ENCODE peak calls at places on chromosomes 3 and 15, in ten cellular contexts. X is tibial nerve, W is stomach, O is heart left ventricle, M is upper lobe of left lung, L is spleen, V is Peyer's patch, G is body of pancreas, N is IMR-90, F is GM12878. D is an unnamed sample.

GRCh38 chr15:57227181-57227580 is 149.1 kb upstream of the CGNL1 start:
- DNase-seq in W (no peak), V (no peak), G (no peak), X (no peak), O (no peak), F (no peak), N (no peak), M (no peak), L (no peak), D (no peak)

GRCh38 chr3:195542261-195542660 is 864 bp downstream of the PPP1R2 start:
- DNase-seq in V (no peak), L (no peak), F (no peak), W (no peak), X (no peak), M (no peak), O (no peak), N (no peak), G (no peak), D (no peak)

GRCh38 chr15:51131596-51132290 is 37.0 kb upstream of the TNFAIP8L3 start:
- DNase-seq in N (no peak), W (no peak), X (no peak), M (no peak), G (no peak), F (no peak), L (no peak), V (no peak), O (no peak), D (no peak)

GRCh38 chr15:101305820-101306255 is 10.8 kb upstream of the SNRPA1 start:
- DNase-seq in V (no peak), X (no peak), M (no peak), W (no peak), G (peak; percentile 4), F (no peak), N (no peak), L (no peak), O (no peak), D (no peak)

GRCh38 chr3:161322781-161323568 is 48.3 kb downstream of the SPTSSB start:
- DNase-seq in X (no peak), M (no peak), F (no peak), W (no peak), O (no peak), L (no peak), N (no peak), G (no peak), V (no peak), D (no peak)

GRCh38 chr3:122893282-122893681 is 98.4 kb downstream of the SLC49A4 start:
- DNase-seq in W (no peak), O (no peak), X (no peak), L (no peak), F (no peak), V (no peak), M (no peak), G (no peak), N (no peak), D (no peak)

GRCh38 chr3:18208856-18209255 is 216.3 kb downstream of the SATB1 start:
- DNase-seq in M (no peak), X (no peak), F (no peak), O (no peak), W (no peak), V (no peak), L (no peak), N (no peak), G (no peak), D (no peak)

GRCh38 chr3:44236485-44236908 is 5.2 kb upstream of the TOPAZ1 start:
- DNase-seq in L (no peak), X (no peak), M (no peak), N (no peak), W (no peak), V (no peak), F (no peak), G (no peak), O (no peak), D (no peak)

DNA sequence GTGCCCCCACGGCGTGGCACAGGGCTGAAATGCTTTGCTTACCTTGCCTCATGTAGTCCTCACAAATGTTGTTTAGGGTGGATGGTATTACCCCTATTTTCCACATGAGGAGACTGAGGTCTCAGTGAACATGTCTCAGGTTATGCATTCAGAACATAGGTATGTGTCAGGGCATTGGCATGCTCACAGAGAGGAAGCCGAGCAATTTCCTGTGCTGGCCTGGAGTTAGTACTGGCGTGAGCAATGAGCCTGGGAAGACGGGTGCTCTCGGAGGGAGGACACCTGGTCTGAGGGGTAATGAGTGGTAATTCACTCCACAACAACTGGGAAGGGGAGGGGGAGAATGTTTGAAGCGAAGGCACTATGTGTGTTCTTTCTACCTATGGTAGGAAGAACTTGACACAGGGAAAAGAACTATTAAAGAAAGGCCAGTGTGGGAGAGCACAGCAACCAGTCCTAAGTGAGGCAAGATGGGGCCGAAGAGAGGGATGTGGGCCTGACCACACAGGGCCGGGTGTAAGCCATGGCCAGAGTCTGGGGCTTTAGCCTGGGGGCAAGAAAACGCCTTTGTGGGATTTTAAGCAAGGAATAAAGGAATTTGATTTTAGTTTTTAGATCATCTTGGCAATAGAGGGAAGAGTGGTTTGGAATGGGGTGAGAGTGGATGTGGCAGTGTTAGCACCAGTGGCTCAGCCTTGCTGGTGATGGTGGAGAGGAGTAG is 4.9 kb upstream of the FAM131A start:
- DNase-seq in V (no peak), X (no peak), W (no peak), L (no peak), G (no peak), N (peak; percentile 95), F (no peak), O (no peak), M (no peak), D (no peak)
- TF ChIP-seq POLR2A in V (no peak), X (no peak), W (no peak), L (no peak), G (no peak), N (peak; percentile 49), F (peak; percentile 31), O (no peak), M (no peak), D (no peak)

GRCh38 chr15:73359653-73360052 is 9.1 kb downstream of the HCN4 start:
- DNase-seq in F (no peak), X (no peak), G (no peak), V (no peak), O (no peak), N (no peak), M (no peak), L (no peak), W (no peak), D (no peak)
- H3K27me3 ChIP-seq in F (peaks cover 2% of the 10 kb centered on the region), X (no peaks in the 10 kb centered on the region), G (peaks cover 3% of the 10 kb centered on the region), V (no peaks in the 10 kb centered on the region), O (no peaks in the 10 kb centered on the region), N (peaks cover 86% of the 10 kb centered on the region), M (no peaks in the 10 kb centered on the region), L (peaks cover 54% of the 10 kb centered on the region), W (no peaks in the 10 kb centered on the region), D (no peaks in the 10 kb centered on the region)

DNA sequence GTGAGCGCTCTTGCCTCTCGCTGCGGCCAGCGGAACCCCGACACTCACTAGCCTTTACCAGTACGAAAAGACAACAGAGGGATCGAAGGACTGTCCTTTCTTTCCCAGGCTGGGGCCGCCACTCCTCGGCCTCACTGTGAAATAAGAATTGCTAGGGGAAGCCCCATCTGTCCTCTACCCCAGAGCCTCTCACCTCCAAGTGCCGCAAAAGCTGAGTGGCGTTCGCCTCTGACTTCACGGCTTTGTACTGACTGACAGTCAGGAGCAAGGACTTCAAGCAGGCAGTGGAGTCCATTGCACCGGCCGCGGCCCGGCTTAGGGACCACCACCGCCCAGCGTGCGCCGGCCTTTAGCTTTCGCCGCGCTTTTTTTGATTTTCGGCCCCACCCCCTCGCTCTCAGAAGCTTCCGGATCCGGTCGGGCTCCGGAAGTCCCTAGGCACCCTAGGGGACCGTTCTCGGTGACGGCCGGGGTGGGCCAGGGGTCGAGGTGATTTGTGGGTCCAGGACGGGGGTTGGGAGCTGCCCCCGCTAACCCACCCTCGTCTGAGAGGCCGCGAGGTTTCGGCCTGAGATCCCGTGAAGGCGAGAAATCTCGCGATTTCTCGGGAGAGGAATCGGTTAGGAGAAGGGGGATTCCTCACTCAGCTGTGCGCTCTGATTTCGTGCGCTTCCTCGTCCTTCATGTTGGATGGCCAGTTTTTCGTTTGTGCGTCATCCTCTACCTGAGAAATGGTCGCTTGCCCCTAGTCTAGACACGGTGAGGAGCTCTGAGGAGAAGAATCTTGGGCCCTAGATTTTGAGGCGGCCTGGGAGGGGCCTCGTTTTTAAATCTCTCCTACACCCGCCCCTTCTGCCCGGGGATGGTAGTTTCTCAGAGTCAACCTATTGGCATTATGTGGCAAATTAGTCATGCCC is at the start of the genes CIP2A and DZIP3:
- DNase-seq in M (peak; percentile 93), W (peak; percentile 74), N (peak; percentile 94), G (peak; percentile 81), L (peak; percentile 95), X (peak; percentile 64), V (peak; percentile 84), O (peak; percentile 87), F (peak; percentile 85), D (peak; percentile 31)
- TF ChIP-seq POLR2A in M (peak; percentile 83), W (no peak), N (peak; percentile 95), G (peak; percentile 59), L (peak; percentile 70), X (no peak), V (peak; percentile 68), O (peak; percentile 72), F (peak; percentile 95), D (peak; percentile 67)

GRCh38 chr3:138942271-138942670 is 4.7 kb downstream of the FOXL2 start:
- DNase-seq in N (no peak), F (no peak), V (no peak), L (no peak), O (no peak), G (no peak), X (no peak), W (no peak), M (no peak), D (no peak)

GRCh38 chr3:138942861-138943623 is 3.9 kb downstream of the FOXL2 start:
- DNase-seq in V (no peak), W (no peak), G (no peak), M (peak; percentile 48), X (no peak), L (no peak), O (no peak), F (no peak), N (no peak), D (no peak)

GRCh38 chr3:138940446-138940845 is 6.5 kb downstream of the FOXL2 start:
- DNase-seq in G (no peak), X (no peak), V (no peak), N (no peak), O (no peak), W (no peak), L (no peak), F (no peak), M (no peak), D (no peak)

GRCh38 chr3:138939563-138940241 is 7.2 kb downstream of the FOXL2 start:
- DNase-seq in F (no peak), N (no peak), G (no peak), M (peak; percentile 82), X (no peak), L (no peak), W (no peak), O (no peak), V (no peak), D (no peak)

DNA sequence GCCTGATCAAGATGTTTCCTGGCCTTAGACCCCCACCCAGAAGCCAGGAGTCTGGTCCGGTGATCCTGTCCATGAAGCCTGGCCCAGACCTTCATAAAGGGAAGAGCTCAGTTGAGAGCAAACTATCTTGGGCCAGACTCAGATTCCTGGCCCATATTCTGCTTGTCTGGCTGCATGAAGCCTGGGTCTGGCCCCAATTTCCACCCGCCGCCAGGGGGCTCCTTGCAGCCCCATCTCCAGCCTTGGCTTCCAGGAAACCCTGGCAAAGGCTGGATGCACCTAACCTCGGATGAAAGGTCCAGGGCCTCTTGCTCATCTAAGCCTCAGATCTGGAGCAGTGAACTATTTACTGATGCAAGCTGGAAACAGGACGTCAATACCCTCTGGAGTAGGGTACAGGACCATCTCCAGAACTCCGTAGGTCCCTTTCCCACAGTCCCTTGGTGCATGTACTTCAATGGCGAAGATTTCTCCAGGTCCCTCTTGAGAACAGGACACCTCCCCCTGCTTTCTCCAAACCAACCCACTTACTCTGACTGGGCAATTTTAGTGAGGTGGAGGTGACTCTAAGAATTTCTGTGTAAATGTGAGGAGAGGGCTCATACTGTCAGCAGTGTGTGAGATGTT is 5.6 kb downstream of the FOXL2 start:
- DNase-seq in N (peak; percentile 33), F (no peak), V (peak; percentile 72), W (no peak), O (no peak), G (peak; percentile 70), L (no peak), M (peak; percentile 36), X (no peak), D (no peak)
- H3K27me3 ChIP-seq in N (peaks cover 97% of the 10 kb centered on the region), F (peaks cover 23% of the 10 kb centered on the region), V (peaks cover 85% of the 10 kb centered on the region), W (peaks cover 81% of the 10 kb centered on the region), O (peaks cover 97% of the 10 kb centered on the region), G (peaks cover 69% of the 10 kb centered on the region), L (peaks cover 100% of the 10 kb centered on the region), M (peaks cover 2% of the 10 kb centered on the region), X (peaks cover 7% of the 10 kb centered on the region), D (peaks cover 94% of the 10 kb centered on the region)